ENCODE peak calls at places on chromosomes 7 and 10, in seven cellular contexts. A is heart left ventricle; C is iris pigment epithelial cell; Y is brain microvascular endothelial cell; J is prostate gland; V is naive thymus-derived CD8-positive, alpha-beta T cell; B is GM06990. O is an unnamed sample.

GRCh38 chr7:95046494-95047240 is 139.3 kb downstream of the PPP1R9A start:
- DNase-seq in A (no peak), C (no peak), Y (no peak), J (no peak), V (no peak), B (no peak), O (no peak)

GRCh38 chr7:5711419-5711818 is 70.0 kb downstream of the RNF216 start:
- DNase-seq in A (no peak), C (no peak), Y (no peak), J (no peak), V (no peak), B (no peak), O (no peak)

GRCh38 chr7:80403686-80404241 is 108.1 kb downstream of the GNAT3 start:
- DNase-seq in A (no peak), C (peak), Y (no peak), J (no peak), V (no peak), B (no peak), O (no peak)

GRCh38 chr10:42866115-42866995 is 83.8 kb downstream of the BMS1 start:
- DNase-seq in A (peak), C (peak), Y (peak), J (peak), V (peak), B (peak), O (peak)

GRCh38 chr7:155590215-155591023 is 44.1 kb upstream of the CNPY1 start:
- DNase-seq in A (peak), C (peak), Y (peak), J (no peak), V (no peak), B (no peak), O (no peak)

GRCh38 chr10:21402606-21403083 is 122.8 kb downstream of the SKIDA1 start:
- DNase-seq in A (no peak), C (peak), Y (peak), J (no peak), V (no peak), B (no peak), O (no peak)

GRCh38 chr10:110746254-110746826 is 102.2 kb downstream of the RBM20 start:
- DNase-seq in A (no peak), C (peak), Y (peak), J (peak), V (peak), B (peak), O (no peak)

GRCh38 chr10:71718165-71718678 is 1.4 kb downstream of the C10orf105 start:
- DNase-seq in A (no peak), C (no peak), Y (no peak), J (no peak), V (no peak), B (no peak), O (no peak)

GRCh38 chr7:103338864-103339263 is 5.7 kb downstream of the DNAJC2 start:
- DNase-seq in A (no peak), C (no peak), Y (no peak), J (no peak), V (no peak), B (no peak), O (no peak)

GRCh38 chr7:151113344-151114150 is 27.3 kb downstream of the AGAP3 start:
- DNase-seq in A (peak), C (peak), Y (peak), J (peak), V (no peak), B (no peak), O (peak)

GRCh38 chr7:46210467-46210866 is 289.4 kb upstream of the IGFBP3 start:
- DNase-seq in A (no peak), C (peak), Y (no peak), J (no peak), V (no peak), B (no peak), O (no peak)

GRCh38 chr7:92296898-92297435 is 51.2 kb downstream of the ANKIB1 start:
- DNase-seq in A (no peak), C (no peak), Y (no peak), J (no peak), V (no peak), B (no peak), O (no peak)

GRCh38 chr10:11147723-11148122 is 130.1 kb downstream of the CELF2 start:
- DNase-seq in A (no peak), C (no peak), Y (no peak), J (no peak), V (peak), B (no peak), O (no peak)

GRCh38 chr10:69960606-69961167 is 92.0 kb upstream of the MACROH2A2 start:
- DNase-seq in A (no peak), C (no peak), Y (no peak), J (no peak), V (no peak), B (no peak), O (no peak)

GRCh38 chr7:140639366-140640053 is 1.1 kb downstream of the DENND2A start:
- DNase-seq in A (peak), C (peak), Y (peak), J (no peak), V (peak), B (no peak), O (no peak)

GRCh38 chr10:30820282-30820991 is 190.9 kb upstream of the LYZL2 start:
- DNase-seq in A (no peak), C (peak), Y (peak), J (no peak), V (no peak), B (no peak), O (no peak)

GRCh38 chr10:114304566-114305421 is 65.7 kb downstream of the VWA2 start:
- DNase-seq in A (no peak), C (no peak), Y (no peak), J (peak), V (peak), B (peak), O (no peak)

GRCh38 chr10:796233-796632 is 106.8 kb upstream of the DIP2C start:
- DNase-seq in A (no peak), C (no peak), Y (no peak), J (no peak), V (no peak), B (no peak), O (no peak)

GRCh38 chr7:131717181-131717580 is 160.8 kb upstream of the PODXL start:
- DNase-seq in A (no peak), C (no peak), Y (no peak), J (no peak), V (no peak), B (no peak), O (no peak)

GRCh38 chr10:14543048-14543903 is 212.6 kb upstream of the FRMD4A start:
- DNase-seq in A (peak), C (peak), Y (peak), J (no peak), V (peak), B (no peak), O (no peak)

GRCh38 chr7:78326870-78327269 is 528.3 kb downstream of the PHTF2 start:
- DNase-seq in A (peak), C (peak), Y (no peak), J (no peak), V (no peak), B (no peak), O (no peak)